ENCODE peak calls at places on chromosomes 16 and 17, in five cellular contexts. K is mammary epithelial cell, F is IMR-90, M is cardiac fibroblast, V is testis. B is an unnamed sample.

GRCh38 chr16:69351309-69352027 is at the start of gene TMED6:
- DNase-seq in K (no peak), F (no peak), M (no peak), V (no peak), B (no peak)

GRCh38 chr16:57604177-57604576 is 24.3 kb upstream of the ADGRG1 start:
- DNase-seq in K (no peak), F (no peak), M (no peak), V (no peak), B (no peak)

GRCh38 chr17:3913531-3914318 is 2.5 kb downstream of the P2RX1 start:
- DNase-seq in K (peak), F (peak), M (peak), V (peak), B (peak)

GRCh38 chr16:1979271-1980025 is 1.8 kb downstream of the NOXO1 start:
- DNase-seq in K (peak), F (no peak), M (peak), V (peak), B (peak)

GRCh38 chr17:1714980-1715802 is 5.0 kb upstream of the TLCD2 start:
- DNase-seq in K (peak), F (peak), M (peak), V (peak), B (peak)

GRCh38 chr17:41324180-41325075 is 8.9 kb upstream of the KRTAP17-1 start:
- DNase-seq in K (peak), F (peak), M (peak), V (peak), B (no peak)

GRCh38 chr17:30376621-30377452 is 1.9 kb upstream of the CPD start:
- DNase-seq in K (no peak), F (peak), M (peak), V (no peak), B (peak)

GRCh38 chr16:70736454-70737376 is 50.9 kb upstream of the MTSS2 start:
- DNase-seq in K (no peak), F (peak), M (no peak), V (no peak), B (no peak)

GRCh38 chr16:77113835-77114234 is 77.2 kb upstream of the MON1B start:
- DNase-seq in K (no peak), F (no peak), M (no peak), V (peak), B (no peak)

GRCh38 chr17:73391331-73392265 is 79.8 kb upstream of the CDC42EP4 start:
- DNase-seq in K (no peak), F (no peak), M (no peak), V (no peak), B (no peak)

GRCh38 chr16:13039526-13039925 is 138.1 kb downstream of the SHISA9 start:
- DNase-seq in K (no peak), F (no peak), M (no peak), V (no peak), B (no peak)

GRCh38 chr16:4309833-4310266 is 6.0 kb upstream of the GLIS2 start:
- DNase-seq in K (no peak), F (peak), M (no peak), V (peak), B (peak)

GRCh38 chr17:10631048-10631700 is 25.9 kb downstream of the MYH3 start:
- DNase-seq in K (no peak), F (peak), M (peak), V (peak), B (no peak)

GRCh38 chr16:10938321-10938720 is 3.9 kb downstream of the DEXI start:
- DNase-seq in K (no peak), F (no peak), M (no peak), V (no peak), B (no peak)

GRCh38 chr16:82983390-82983789 is 356.6 kb downstream of the CDH13 start:
- DNase-seq in K (no peak), F (no peak), M (no peak), V (no peak), B (no peak)

GRCh38 chr16:57694556-57695377 is at the start of gene DRC7:
- DNase-seq in K (peak), F (peak), M (peak), V (peak), B (peak)

GRCh38 chr17:17387461-17388362 is 84.5 kb downstream of the NT5M start:
- DNase-seq in K (peak), F (no peak), M (no peak), V (no peak), B (peak)

GRCh38 chr17:68459030-68459376 is 1.7 kb upstream of the WIPI1 start:
- DNase-seq in K (no peak), F (no peak), M (no peak), V (no peak), B (no peak)

GRCh38 chr17:42519546-42520444 is 16.2 kb upstream of the NAGLU start:
- DNase-seq in K (peak), F (peak), M (peak), V (peak), B (peak)

GRCh38 chr17:83186226-83186625 is 106.8 kb downstream of the METRNL start:
- DNase-seq in K (no peak), F (no peak), M (no peak), V (no peak), B (peak)

GRCh38 chr16:81523387-81524115 is 78.9 kb downstream of the CMIP start:
- DNase-seq in K (peak), F (peak), M (peak), V (no peak), B (no peak)

GRCh38 chr16:47928008-47928407 is 227.8 kb downstream of the ABCC12 start:
- DNase-seq in K (no peak), F (no peak), M (peak), V (peak), B (no peak)
- TF ChIP-seq CTCF in K (no peak), F (no peak), M (no peak), V (no peak), B (no peak)

GRCh38 chr16:27355610-27356009 is 41.8 kb downstream of the IL4R start:
- DNase-seq in K (no peak), F (peak), M (peak), V (peak), B (peak)
- TF ChIP-seq CTCF in K (peak), F (peak), M (peak), V (peak), B (no peak)

GRCh38 chr16:22683258-22683657 is 130.7 kb upstream of the HS3ST2 start:
- DNase-seq in K (no peak), F (no peak), M (no peak), V (no peak), B (no peak)
- TF ChIP-seq CTCF in K (no peak), F (no peak), M (no peak), V (no peak), B (no peak)

GRCh38 chr17:79923974-79924638 is 84.9 kb upstream of the CBX4 start:
- DNase-seq in K (no peak), F (peak), M (peak), V (peak), B (no peak)
- TF ChIP-seq CTCF in K (peak), F (peak), M (peak), V (peak), B (no peak)

GRCh38 chr17:36773039-36773438 is 164.2 kb upstream of the LHX1 start:
- DNase-seq in K (no peak), F (no peak), M (no peak), V (no peak), B (no peak)

DNA sequence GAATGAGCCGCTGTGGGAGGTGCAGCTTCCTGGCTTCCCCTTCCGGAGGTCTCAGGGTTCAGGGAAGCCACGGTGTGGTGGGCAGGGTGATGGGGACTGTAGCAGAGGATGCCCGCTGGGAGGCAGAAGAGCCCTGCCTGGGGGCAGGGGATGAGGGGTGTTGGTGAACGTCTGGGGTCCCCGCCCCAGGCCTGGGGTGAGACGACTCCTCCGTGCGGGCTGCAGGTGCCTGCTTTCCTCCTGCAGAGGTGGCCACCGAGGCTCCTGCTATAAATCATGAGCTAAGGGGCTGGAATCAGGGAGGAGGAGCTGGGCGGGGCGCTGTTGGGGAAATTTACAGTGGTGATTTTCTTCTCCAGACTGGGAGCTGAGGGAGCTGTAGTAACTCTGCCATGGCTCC is 167.0 kb downstream of the MRM1 start:
- DNase-seq in K (no peak), F (no peak), M (no peak), V (no peak), B (no peak)
- TF ChIP-seq CTCF in K (peak), F (no peak), M (no peak), V (no peak), B (no peak)

GRCh38 chr17:57085448-57086068 is 512 bp downstream of the AKAP1 start:
- DNase-seq in K (peak), F (peak), M (peak), V (peak), B (peak)
- TF ChIP-seq CTCF in K (no peak), F (peak), M (no peak), V (no peak), B (no peak)

DNA sequence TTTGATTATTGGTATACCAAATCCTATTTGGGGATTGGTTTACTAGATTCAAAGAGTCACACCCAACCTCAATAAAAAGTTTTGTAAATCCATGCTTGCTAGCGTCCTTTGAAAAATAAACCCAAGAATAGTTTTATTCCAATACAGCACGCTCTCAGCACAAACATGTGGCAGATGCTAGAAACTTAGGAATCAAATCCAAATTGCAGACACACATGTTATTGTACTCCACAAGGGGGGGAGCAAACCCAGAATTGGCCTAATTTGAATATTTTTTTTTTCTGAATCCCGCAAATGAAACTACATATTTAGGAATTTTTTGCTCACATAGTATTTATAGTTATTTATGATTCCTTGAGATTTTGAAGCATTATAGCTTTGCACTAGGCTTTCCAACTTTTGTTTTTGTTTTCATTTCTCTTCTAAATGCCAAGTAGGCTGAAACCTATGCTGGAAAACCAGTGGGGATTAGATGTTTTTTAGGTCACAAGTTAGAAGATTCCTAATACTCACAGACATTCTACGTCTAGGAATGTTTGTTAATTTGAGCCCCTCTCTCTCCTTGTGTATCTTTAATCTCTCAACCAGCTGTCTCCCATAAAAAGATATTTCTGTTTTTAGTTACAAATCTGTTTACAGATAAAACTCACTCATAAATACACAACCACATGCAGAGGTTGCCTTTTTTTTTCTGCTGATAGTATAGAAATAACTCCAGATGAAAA is 59.3 kb upstream of the CDH11 start:
- DNase-seq in K (no peak), F (no peak), M (no peak), V (no peak), B (no peak)
- TF ChIP-seq CTCF in K (no peak), F (no peak), M (no peak), V (no peak), B (no peak)

DNA sequence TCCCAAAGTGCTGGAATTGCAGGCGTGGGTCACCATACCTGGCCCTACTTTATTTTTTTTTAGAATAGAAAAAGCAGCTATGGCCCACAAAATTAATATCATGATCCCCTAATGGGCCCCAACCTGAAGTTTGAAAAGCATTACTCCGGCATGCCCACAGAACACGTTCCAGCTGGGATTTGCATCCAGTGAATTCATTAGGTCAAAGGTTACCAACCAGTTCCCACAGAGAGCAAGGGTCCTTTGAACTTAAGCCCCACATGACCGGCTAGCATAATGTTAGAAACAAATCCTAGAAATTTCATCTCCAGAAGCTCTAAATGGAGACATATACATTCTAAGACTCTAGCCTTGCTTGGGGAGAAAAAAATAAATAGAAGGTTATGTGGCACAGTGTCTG is 396.0 kb downstream of the NPIPA8 start:
- DNase-seq in K (no peak), F (no peak), M (no peak), V (no peak), B (no peak)
- TF ChIP-seq CTCF in K (no peak), F (no peak), M (no peak), V (no peak), B (no peak)

DNA sequence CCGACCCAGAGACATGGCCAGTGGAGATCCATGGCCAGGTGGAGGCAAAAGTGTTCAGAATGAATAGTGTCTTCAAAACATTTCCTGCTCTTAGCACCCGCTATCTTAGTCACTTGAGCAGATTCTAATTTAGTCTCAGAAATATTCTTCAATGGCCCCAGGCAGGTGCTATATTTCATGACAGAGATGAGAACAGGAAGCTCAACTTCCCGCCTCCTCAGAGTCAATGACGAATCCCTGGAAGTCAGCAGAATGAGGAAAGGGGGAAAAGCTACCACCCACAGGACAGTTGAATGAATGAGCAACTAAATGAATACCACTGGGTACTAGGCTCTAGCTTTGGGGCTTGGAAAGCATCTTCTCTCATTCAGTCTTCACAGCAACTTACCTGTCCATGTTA is 147.2 kb downstream of the ASIC2 start:
- DNase-seq in K (no peak), F (no peak), M (no peak), V (no peak), B (no peak)
- TF ChIP-seq CTCF in K (no peak), F (no peak), M (no peak), V (no peak), B (no peak)

DNA sequence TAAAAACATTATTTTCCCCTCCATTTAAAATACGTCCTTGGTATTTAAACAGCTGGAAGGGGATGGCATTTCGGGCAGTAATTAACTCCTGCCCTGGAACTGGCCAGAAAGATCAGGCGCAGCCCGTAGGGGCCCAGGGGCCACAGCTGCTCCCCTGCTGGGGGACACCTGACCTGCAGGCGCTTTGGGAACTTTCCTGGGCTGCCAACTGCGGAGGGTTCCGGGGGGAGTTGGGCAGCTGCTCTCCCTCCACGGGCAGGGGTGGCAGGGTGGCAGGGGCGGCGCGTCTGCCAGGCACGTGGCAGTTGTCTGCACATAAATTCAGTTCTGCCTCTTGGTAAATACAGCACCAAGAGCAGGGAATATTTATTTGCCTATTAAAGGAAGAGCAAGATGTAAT is 30.1 kb upstream of the CHMP6 start:
- DNase-seq in K (no peak), F (no peak), M (no peak), V (no peak), B (no peak)
- TF ChIP-seq CTCF in K (no peak), F (peak), M (no peak), V (no peak), B (no peak)